ENCODE peak calls at places on chromosomes 5 and 9, in ten cellular contexts. B, D, V, F, I, L, S, N, J and Q are unnamed samples.

GRCh38 chr5:179274321-179275315 is 70.6 kb downstream of the ADAMTS2 start:
- DNase-seq in B (no peak), D (no peak), V (no peak), F (no peak), I (no peak), L (no peak), S (no peak), N (no peak), J (no peak), Q (no peak)

GRCh38 chr5:108579236-108579635 is 168.5 kb upstream of the FER start:
- DNase-seq in B (no peak), D (no peak), V (no peak), F (no peak), I (no peak), L (no peak), S (no peak), N (no peak), J (no peak), Q (no peak)

GRCh38 chr9:131096490-131097258 is at the start of gene AIF1L:
- DNase-seq in B (peak; percentile 29), D (peak; percentile 76), V (peak; percentile 62), F (no peak), I (peak; percentile 54), L (peak; percentile 91), S (peak; percentile 45), N (no peak), J (no peak), Q (no peak)

GRCh38 chr5:113047234-113047633 is 70.6 kb downstream of the DCP2 start:
- DNase-seq in B (peak; percentile 22), D (peak; percentile 68), V (peak; percentile 85), F (no peak), I (no peak), L (no peak), S (peak; percentile 67), N (no peak), J (no peak), Q (no peak)

GRCh38 chr9:127780126-127780885 is 1.8 kb upstream of the SH2D3C start:
- DNase-seq in B (no peak), D (no peak), V (no peak), F (no peak), I (no peak), L (peak; percentile 41), S (no peak), N (no peak), J (no peak), Q (peak; percentile 43)

GRCh38 chr5:82272957-82273356 is 5.2 kb downstream of the RPS23 start:
- DNase-seq in B (no peak), D (no peak), V (no peak), F (no peak), I (no peak), L (peak; percentile 31), S (no peak), N (no peak), J (no peak), Q (no peak)

GRCh38 chr5:84088996-84089395 is 295.7 kb downstream of the EDIL3 start:
- DNase-seq in B (peak; percentile 31), D (no peak), V (peak; percentile 63), F (peak; percentile 65), I (no peak), L (peak; percentile 16), S (no peak), N (peak; percentile 32), J (no peak), Q (peak; percentile 1)

GRCh38 chr5:1549631-1550030 is 25.9 kb upstream of the LPCAT1 start:
- DNase-seq in B (no peak), D (no peak), V (no peak), F (no peak), I (no peak), L (no peak), S (no peak), N (no peak), J (no peak), Q (no peak)

GRCh38 chr9:8961186-8961666 is 1161.6 kb upstream of the DMAC1 start:
- DNase-seq in B (no peak), D (no peak), V (no peak), F (peak; percentile 33), I (no peak), L (no peak), S (no peak), N (no peak), J (no peak), Q (no peak)

GRCh38 chr9:87008667-87009066 is 61.4 kb upstream of the GAS1 start:
- DNase-seq in B (no peak), D (no peak), V (no peak), F (no peak), I (no peak), L (no peak), S (no peak), N (no peak), J (no peak), Q (no peak)

GRCh38 chr9:87011551-87011950 is 64.2 kb upstream of the GAS1 start:
- DNase-seq in B (no peak), D (no peak), V (no peak), F (no peak), I (no peak), L (no peak), S (no peak), N (no peak), J (no peak), Q (no peak)

GRCh38 chr9:87006956-87007355 is 59.6 kb upstream of the GAS1 start:
- DNase-seq in B (no peak), D (no peak), V (no peak), F (no peak), I (no peak), L (no peak), S (no peak), N (no peak), J (no peak), Q (no peak)

GRCh38 chr9:87004016-87004415 is 56.7 kb upstream of the GAS1 start:
- DNase-seq in B (no peak), D (no peak), V (no peak), F (no peak), I (no peak), L (no peak), S (no peak), N (no peak), J (no peak), Q (no peak)

DNA sequence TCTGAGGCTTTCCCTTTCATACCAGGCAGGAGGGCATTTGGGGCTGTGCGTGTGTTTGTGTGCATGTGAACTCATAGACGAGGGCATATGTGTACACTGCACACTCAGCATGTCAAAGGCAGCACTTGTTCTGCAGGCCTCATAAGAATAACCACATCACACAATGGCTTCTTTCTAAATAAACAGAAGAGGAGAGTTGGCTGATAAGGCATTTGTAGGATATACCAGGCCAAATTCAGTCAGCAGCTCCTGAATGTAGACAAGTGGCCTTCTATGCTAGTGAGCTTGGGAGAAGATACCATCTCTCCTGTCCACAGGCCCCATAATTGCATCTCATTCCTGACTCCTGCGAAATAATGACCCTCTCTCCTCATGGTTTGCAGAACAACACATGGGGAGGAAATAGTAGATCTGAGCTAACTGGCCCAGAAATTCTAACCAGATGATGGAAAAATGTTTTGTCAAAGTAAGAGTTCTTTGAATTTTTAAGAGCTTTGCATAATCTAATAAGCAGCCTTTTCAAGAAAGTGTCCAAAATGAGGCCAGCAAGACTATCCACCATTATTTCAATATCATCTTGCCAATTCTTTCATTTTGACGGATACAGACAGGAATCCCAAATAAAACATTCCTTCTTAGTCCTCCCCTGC is 60.5 kb upstream of the GAS1 start:
- DNase-seq in B (no peak), D (no peak), V (no peak), F (peak; percentile 22), I (no peak), L (no peak), S (no peak), N (no peak), J (no peak), Q (no peak)
- H2AFZ ChIP-seq in B (no peak overlapping the region), D (no peak overlapping the region), V (no peak overlapping the region), F (no peak overlapping the region), I (no peak overlapping the region), L (no peak overlapping the region), S (no peak overlapping the region), N (no peak overlapping the region), J (no peak overlapping the region), Q (no peak overlapping the region)

GRCh38 chr5:150787659-150788058 is 9.1 kb downstream of the SMIM3 start:
- DNase-seq in B (no peak), D (no peak), V (no peak), F (peak; percentile 11), I (no peak), L (no peak), S (no peak), N (no peak), J (no peak), Q (no peak)

GRCh38 chr5:150788974-150789373 is 10.4 kb downstream of the SMIM3 start:
- DNase-seq in B (no peak), D (no peak), V (no peak), F (no peak), I (no peak), L (no peak), S (no peak), N (no peak), J (no peak), Q (no peak)

GRCh38 chr5:150791536-150791935 is 13.0 kb downstream of the SMIM3 start:
- DNase-seq in B (no peak), D (no peak), V (no peak), F (peak; percentile 61), I (no peak), L (no peak), S (no peak), N (no peak), J (no peak), Q (no peak)

GRCh38 chr5:150789431-150789830 is 10.9 kb downstream of the SMIM3 start:
- DNase-seq in B (no peak), D (no peak), V (no peak), F (peak; percentile 28), I (no peak), L (peak; percentile 25), S (no peak), N (no peak), J (no peak), Q (no peak)

GRCh38 chr5:150789943-150790611 is 11.5 kb downstream of the SMIM3 start:
- DNase-seq in B (peak; percentile 85), D (peak; percentile 76), V (peak; percentile 90), F (peak; percentile 98), I (no peak), L (peak; percentile 40), S (peak; percentile 94), N (peak; percentile 16), J (no peak), Q (no peak)
- H3K4me3 ChIP-seq in B (peak overlapping the region; percentile 3), D (no peak overlapping the region), V (peak overlapping the region; percentile 21), F (peak overlapping the region; percentile 18), I (no peak overlapping the region), L (no peak overlapping the region), S (peak overlapping the region; percentile 43), N (no peak overlapping the region), J (no peak overlapping the region), Q (no peak overlapping the region)

DNA sequence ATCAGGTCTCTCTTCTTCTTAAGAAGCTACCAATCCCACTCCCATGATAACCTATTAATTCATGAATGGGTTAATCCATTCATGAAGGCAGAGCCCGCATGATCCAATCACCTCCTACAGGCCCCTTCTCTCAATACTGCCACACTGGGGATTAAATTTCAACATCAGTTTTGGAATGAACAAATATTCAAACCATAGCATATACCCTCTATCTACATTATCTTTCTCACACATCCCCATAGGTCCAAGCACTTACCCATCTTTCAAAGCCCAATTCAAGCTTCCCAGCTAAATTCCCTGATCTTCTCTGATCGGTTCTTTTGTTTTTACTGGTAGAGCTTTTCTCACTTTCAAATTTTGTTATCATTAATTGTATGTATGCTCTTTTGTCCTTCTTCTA is 10.5 kb upstream of the SHOC1 start:
- DNase-seq in B (no peak), D (no peak), V (no peak), F (no peak), I (no peak), L (no peak), S (no peak), N (no peak), J (no peak), Q (no peak)
- H2AFZ ChIP-seq in B (no peak overlapping the region), D (peak overlapping the region; percentile 52), V (no peak overlapping the region), F (no peak overlapping the region), I (no peak overlapping the region), L (no peak overlapping the region), S (peak overlapping the region; percentile 34), N (no peak overlapping the region), J (no peak overlapping the region), Q (no peak overlapping the region)

GRCh38 chr5:128196080-128196479 is 112.5 kb downstream of the SLC12A2 start:
- DNase-seq in B (no peak), D (no peak), V (no peak), F (no peak), I (no peak), L (no peak), S (no peak), N (no peak), J (no peak), Q (no peak)
- H3K4me3 ChIP-seq in B (no peak overlapping the region), D (no peak overlapping the region), V (no peak overlapping the region), F (no peak overlapping the region), I (no peak overlapping the region), L (no peak overlapping the region), S (no peak overlapping the region), N (no peak overlapping the region), J (no peak overlapping the region), Q (no peak overlapping the region)